ENCODE peak calls at places on chromosome 6, in eight cellular contexts. P, Y, B, N, M, T, X and E are unnamed samples.

GRCh38 chr6:17585766-17586502 is 14.2 kb upstream of the FAM8A1 start:
- DNase-seq in X (no peak), N (no peak), M (no peak), Y (no peak), T (no peak), B (no peak), P (no peak), E (no peak)

GRCh38 chr6:140018588-140018987 is 644.1 kb upstream of the CITED2 start:
- DNase-seq in P (no peak), T (no peak), M (no peak), Y (no peak), N (no peak), X (no peak), B (no peak), E (no peak)

GRCh38 chr6:157667211-157668033 is 155.6 kb upstream of the SNX9 start:
- DNase-seq in P (peak; percentile 77), N (peak; percentile 89), Y (no peak), T (peak; percentile 69), M (peak; percentile 73), X (peak; percentile 49), B (peak; percentile 52), E (no peak)

GRCh38 chr6:17935188-17936149 is 52.0 kb downstream of the KIF13A start:
- DNase-seq in N (no peak), Y (no peak), B (no peak), P (no peak), X (no peak), T (no peak), M (no peak), E (no peak)

GRCh38 chr6:14924126-14925024 is 321.5 kb upstream of the JARID2 start:
- DNase-seq in X (no peak), P (no peak), T (no peak), N (no peak), Y (peak; percentile 23), M (no peak), B (no peak), E (no peak)

GRCh38 chr6:70651326-70651905 is 16.3 kb upstream of the SMAP1 start:
- DNase-seq in Y (no peak), N (no peak), B (no peak), M (no peak), T (no peak), P (no peak), X (no peak), E (no peak)

GRCh38 chr6:77502966-77503365 is 39.7 kb upstream of the HTR1B start:
- DNase-seq in T (no peak), Y (no peak), B (no peak), X (no peak), N (no peak), M (no peak), P (no peak), E (no peak)

GRCh38 chr6:2794171-2794730 is 29.1 kb downstream of the WRNIP1 start:
- DNase-seq in P (no peak), N (no peak), X (no peak), B (no peak), T (peak; percentile 45), M (no peak), Y (no peak), E (no peak)

GRCh38 chr6:45229416-45229815 is 98.7 kb upstream of the RUNX2 start:
- DNase-seq in T (no peak), B (no peak), X (no peak), Y (no peak), M (no peak), P (no peak), N (no peak), E (no peak)

GRCh38 chr6:138514860-138515540 is 15.7 kb upstream of the NHSL1 start:
- DNase-seq in N (no peak), P (no peak), X (no peak), Y (no peak), M (no peak), T (no peak), B (no peak), E (no peak)

GRCh38 chr6:9943026-9943425 is 471.8 kb downstream of the TFAP2A start:
- DNase-seq in P (no peak), Y (no peak), B (no peak), N (no peak), M (no peak), X (no peak), T (no peak), E (no peak)

GRCh38 chr6:126312013-126312665 is 27.8 kb upstream of the CENPW start:
- DNase-seq in Y (no peak), N (no peak), P (peak; percentile 43), M (no peak), T (peak; percentile 20), B (no peak), X (no peak), E (no peak)

GRCh38 chr6:56766806-56767178 is 124.1 kb upstream of the DST start:
- DNase-seq in P (no peak), T (peak; percentile 78), B (no peak), M (no peak), N (peak; percentile 28), X (no peak), Y (peak; percentile 68), E (no peak)

GRCh38 chr6:14964901-14965300 is 281.0 kb upstream of the JARID2 start:
- DNase-seq in M (no peak), T (no peak), Y (no peak), X (no peak), B (no peak), N (no peak), P (no peak), E (no peak)

GRCh38 chr6:21931641-21932335 is 338.2 kb downstream of the SOX4 start:
- DNase-seq in M (no peak), T (peak; percentile 38), P (no peak), X (no peak), B (no peak), N (peak; percentile 67), Y (no peak), E (no peak)

GRCh38 chr6:149236584-149236983 is 80.9 kb upstream of the TAB2 start:
- DNase-seq in Y (no peak), M (no peak), T (peak; percentile 42), X (no peak), P (peak; percentile 68), N (no peak), B (no peak), E (no peak)

GRCh38 chr6:1127597-1128288 is 184.2 kb upstream of the FOXQ1 start:
- DNase-seq in B (no peak), P (no peak), X (no peak), M (no peak), N (no peak), Y (no peak), T (no peak), E (no peak)

GRCh38 chr6:1130692-1131091 is 181.2 kb upstream of the FOXQ1 start:
- DNase-seq in P (no peak), N (no peak), B (no peak), T (no peak), Y (no peak), M (no peak), X (no peak), E (no peak)

GRCh38 chr6:1127129-1127528 is 184.8 kb upstream of the FOXQ1 start:
- DNase-seq in Y (no peak), T (no peak), B (no peak), P (no peak), M (no peak), X (no peak), N (no peak), E (no peak)

GRCh38 chr6:1129141-1129540 is 182.8 kb upstream of the FOXQ1 start:
- DNase-seq in N (no peak), P (no peak), M (peak; percentile 54), T (peak; percentile 63), B (no peak), X (no peak), Y (no peak), E (no peak)

DNA sequence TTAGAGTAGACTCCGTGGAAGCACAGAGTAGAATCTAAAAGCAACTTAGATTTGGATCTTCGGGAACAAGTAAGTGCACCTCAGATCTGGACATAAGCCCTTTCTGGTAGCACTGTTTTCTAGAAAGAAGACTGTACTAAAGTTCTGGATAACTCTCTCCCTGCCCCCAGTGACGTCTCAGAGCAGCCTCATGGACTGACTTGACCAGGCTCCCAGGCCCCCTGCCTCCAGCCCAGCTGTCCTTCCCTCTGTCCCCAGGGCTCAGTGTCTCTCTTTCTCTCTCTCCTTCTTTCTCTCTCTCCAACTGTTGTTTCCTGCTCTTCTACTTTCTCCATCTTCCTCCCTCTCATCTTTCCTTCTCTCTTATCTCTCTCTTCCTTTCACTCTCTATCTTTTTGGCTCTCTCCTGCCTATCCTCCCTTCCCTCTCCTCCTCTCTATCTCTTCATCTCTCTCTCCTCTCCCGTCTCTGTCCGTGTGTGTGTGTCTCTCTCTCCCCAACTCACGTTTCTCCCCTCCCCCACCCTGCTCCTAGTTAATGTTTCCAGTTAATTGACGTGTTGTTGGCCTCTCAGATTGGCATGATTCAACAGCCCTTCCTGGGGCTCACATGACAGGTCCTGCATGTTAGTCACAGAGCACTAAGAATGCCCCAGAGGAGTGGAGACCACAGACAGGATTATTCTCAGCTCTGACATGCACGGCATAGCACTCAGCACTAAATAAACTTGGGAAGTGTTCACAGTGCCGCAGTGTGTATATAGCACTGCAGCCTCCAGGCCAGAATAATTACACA is 180.4 kb upstream of the FOXQ1 start:
- DNase-seq in N (peak; percentile 88), T (peak; percentile 50), P (no peak), M (no peak), X (no peak), Y (peak; percentile 76), B (no peak), E (no peak)
- TF ChIP-seq CTCF in N (no peak), T (no peak), P (no peak), M (no peak), X (no peak), Y (no peak), B (no peak), E (no peak)

GRCh38 chr6:106730264-106730663 is 100.9 kb downstream of the QRSL1 start:
- DNase-seq in T (no peak), M (no peak), N (no peak), X (no peak), P (no peak), Y (no peak), B (no peak), E (no peak)
- TF ChIP-seq CTCF in T (no peak), M (no peak), N (no peak), X (no peak), P (no peak), Y (no peak), B (no peak), E (no peak)

DNA sequence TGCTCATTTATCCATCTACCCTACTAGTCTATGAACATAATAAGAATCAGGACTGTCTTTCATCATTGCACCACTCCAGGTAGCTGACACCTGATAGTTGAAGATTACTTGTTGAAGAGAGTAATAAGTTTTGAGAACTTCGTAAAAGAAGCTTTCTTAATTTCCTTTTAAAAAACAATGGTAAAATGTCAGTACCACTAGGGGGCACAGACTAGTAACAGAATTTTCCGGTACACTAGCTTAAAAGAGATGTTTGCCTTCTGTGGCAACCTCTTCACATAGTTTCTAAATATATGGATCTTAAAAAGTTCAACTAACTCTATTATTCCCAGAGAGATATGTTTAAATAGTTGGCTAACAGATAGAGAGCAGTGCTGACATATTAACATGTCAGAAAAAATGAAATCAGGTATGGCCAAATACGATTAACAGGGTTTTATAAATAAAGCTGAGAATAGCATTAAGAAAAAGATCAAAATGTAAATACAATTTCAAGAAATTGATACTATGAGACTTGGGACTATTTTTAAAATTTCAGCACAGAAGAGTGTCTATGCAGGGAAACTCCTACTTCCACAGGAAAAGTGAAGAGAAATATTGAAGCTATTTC is 5.4 kb upstream of the KCNQ5 start:
- DNase-seq in P (peak; percentile 34), Y (no peak), X (no peak), T (peak; percentile 59), B (no peak), M (no peak), N (no peak), E (no peak)
- TF ChIP-seq CTCF in P (peak; percentile 80), Y (peak; percentile 71), X (no peak), T (peak; percentile 60), B (no peak), M (peak; percentile 48), N (peak; percentile 49), E (peak; percentile 17)

GRCh38 chr6:12039540-12040459 is 27.7 kb downstream of the HIVEP1 start:
- DNase-seq in B (no peak), P (no peak), T (no peak), N (no peak), X (no peak), M (no peak), Y (no peak), E (no peak)
- TF ChIP-seq CTCF in B (no peak), P (peak; percentile 26), T (no peak), N (no peak), X (no peak), M (no peak), Y (no peak), E (no peak)